ENCODE peak calls at places on chromosomes 16 and 17, in four cellular contexts. One of them, this sample, is unnamed.

GRCh38 chr16:67181346-67181745 is 2.4 kb downstream of the MATCAP1 start:
- DNase-seq in K562: no peak
- DNase-seq in mucosa of descending colon: no peak
- DNase-seq in ovary: peak; percentile 77
- DNase-seq in this sample: no peak

GRCh38 chr17:16314189-16314588 is 39.1 kb downstream of the CENPV start:
- DNase-seq in mucosa of descending colon: no peak
- DNase-seq in ovary: no peak
- DNase-seq in K562: no peak
- DNase-seq in this sample: no peak

GRCh38 chr17:2954898-2955445 is 108.4 kb downstream of the OR1D5 start:
- DNase-seq in K562: no peak
- DNase-seq in ovary: no peak
- DNase-seq in mucosa of descending colon: no peak
- DNase-seq in this sample: no peak

GRCh38 chr16:84925092-84925772 is 86.1 kb downstream of the ZDHHC7 start:
- DNase-seq in K562: peak; percentile 88
- DNase-seq in ovary: peak; percentile 53
- DNase-seq in mucosa of descending colon: peak; percentile 59
- DNase-seq in this sample: no peak

GRCh38 chr17:5943991-5944390 is 126.2 kb upstream of the WSCD1 start:
- DNase-seq in mucosa of descending colon: no peak
- DNase-seq in ovary: no peak
- DNase-seq in K562: no peak
- DNase-seq in this sample: no peak

GRCh38 chr17:33038740-33039139 is 47.1 kb downstream of the SPACA3 start:
- DNase-seq in ovary: no peak
- DNase-seq in mucosa of descending colon: no peak
- DNase-seq in K562: peak; percentile 69
- DNase-seq in this sample: no peak

GRCh38 chr17:17043668-17044226 is 1.5 kb downstream of the MPRIP start:
- DNase-seq in ovary: no peak
- DNase-seq in K562: peak; percentile 33
- DNase-seq in mucosa of descending colon: no peak
- DNase-seq in this sample: peak; percentile 77

GRCh38 chr17:58875261-58875660 is 119.6 kb downstream of the PPM1E start:
- DNase-seq in mucosa of descending colon: no peak
- DNase-seq in K562: no peak
- DNase-seq in ovary: no peak
- DNase-seq in this sample: no peak

GRCh38 chr16:84600343-84601229 is 17.3 kb downstream of the COTL1 start:
- DNase-seq in ovary: no peak
- DNase-seq in mucosa of descending colon: no peak
- DNase-seq in K562: peak; percentile 80
- DNase-seq in this sample: no peak

GRCh38 chr17:20091161-20092029 is 82.2 kb downstream of the SPECC1 start:
- DNase-seq in ovary: peak; percentile 44
- DNase-seq in mucosa of descending colon: no peak
- DNase-seq in K562: no peak
- DNase-seq in this sample: no peak

GRCh38 chr17:17018021-17018441 is 24.2 kb upstream of the MPRIP start:
- DNase-seq in ovary: no peak
- DNase-seq in K562: no peak
- DNase-seq in mucosa of descending colon: peak; percentile 34
- DNase-seq in this sample: no peak

GRCh38 chr16:67114793-67115192 is 5.1 kb downstream of the PHAF1 start:
- DNase-seq in mucosa of descending colon: no peak
- DNase-seq in ovary: no peak
- DNase-seq in K562: no peak
- DNase-seq in this sample: no peak

GRCh38 chr16:77273815-77274214 is 74.6 kb downstream of the SYCE1L start:
- DNase-seq in K562: no peak
- DNase-seq in mucosa of descending colon: no peak
- DNase-seq in ovary: no peak
- DNase-seq in this sample: no peak

GRCh38 chr16:75281826-75282225 is 30.4 kb upstream of the BCAR1 start:
- DNase-seq in K562: no peak
- DNase-seq in mucosa of descending colon: no peak
- DNase-seq in ovary: no peak
- DNase-seq in this sample: no peak

GRCh38 chr17:76644995-76645394 is 1.4 kb upstream of the ST6GALNAC1 start:
- DNase-seq in mucosa of descending colon: no peak
- DNase-seq in K562: no peak
- DNase-seq in ovary: no peak
- DNase-seq in this sample: no peak

GRCh38 chr16:87843678-87844373 is 25.5 kb downstream of the SLC7A5 start:
- DNase-seq in ovary: no peak
- DNase-seq in K562: no peak
- DNase-seq in mucosa of descending colon: no peak
- DNase-seq in this sample: no peak

GRCh38 chr17:57874434-57875108 is 24.7 kb upstream of the MRPS23 start:
- DNase-seq in mucosa of descending colon: peak; percentile 79
- DNase-seq in ovary: peak; percentile 80
- DNase-seq in K562: no peak
- DNase-seq in this sample: peak; percentile 92

GRCh38 chr16:85548375-85548774 is 64.7 kb upstream of the GSE1 start:
- DNase-seq in mucosa of descending colon: no peak
- DNase-seq in K562: no peak
- DNase-seq in ovary: no peak
- DNase-seq in this sample: no peak

GRCh38 chr16:70512456-70512855 is 10.9 kb downstream of the COG4 start:
- DNase-seq in K562: no peak
- DNase-seq in mucosa of descending colon: no peak
- DNase-seq in ovary: no peak
- DNase-seq in this sample: no peak

GRCh38 chr16:68236804-68237242 is 896 bp upstream of the ESRP2 start:
- DNase-seq in ovary: no peak
- DNase-seq in mucosa of descending colon: peak; percentile 66
- DNase-seq in K562: no peak
- DNase-seq in this sample: no peak

GRCh38 chr17:41544497-41544896 is 16.4 kb upstream of the KRT19 start:
- DNase-seq in mucosa of descending colon: no peak
- DNase-seq in K562: peak; percentile 49
- DNase-seq in ovary: no peak
- DNase-seq in this sample: no peak

GRCh38 chr17:42414782-42415409 is 8.2 kb downstream of the CAVIN1 start:
- DNase-seq in ovary: no peak
- DNase-seq in K562: no peak
- DNase-seq in mucosa of descending colon: no peak
- DNase-seq in this sample: no peak

GRCh38 chr16:17413508-17413907 is 57.3 kb downstream of the XYLT1 start:
- DNase-seq in ovary: no peak
- DNase-seq in K562: no peak
- DNase-seq in mucosa of descending colon: no peak
- DNase-seq in this sample: no peak

GRCh38 chr16:11696266-11697012 is 28.2 kb downstream of the SNN start:
- DNase-seq in ovary: no peak
- DNase-seq in mucosa of descending colon: no peak
- DNase-seq in K562: no peak
- DNase-seq in this sample: peak; percentile 64

GRCh38 chr16:50743575-50744225 is 1.8 kb downstream of the CYLD start:
- DNase-seq in K562: no peak
- DNase-seq in mucosa of descending colon: no peak
- DNase-seq in ovary: no peak
- DNase-seq in this sample: no peak

GRCh38 chr16:79050063-79050462 is 550.5 kb downstream of the MAF start:
- DNase-seq in K562: no peak
- DNase-seq in ovary: no peak
- DNase-seq in mucosa of descending colon: no peak
- DNase-seq in this sample: no peak

GRCh38 chr17:3512512-3513171 is 36.8 kb downstream of the ASPA start:
- DNase-seq in ovary: peak; percentile 69
- DNase-seq in mucosa of descending colon: no peak
- DNase-seq in K562: peak; percentile 6
- DNase-seq in this sample: peak; percentile 85

GRCh38 chr16:4624827-4625616 is 396 bp downstream of the MGRN1 start:
- DNase-seq in K562: peak; percentile 72
- DNase-seq in ovary: peak; percentile 60
- DNase-seq in mucosa of descending colon: peak; percentile 86
- DNase-seq in this sample: no peak

GRCh38 chr16:1823821-1824220 is 2.8 kb downstream of the HAGH start:
- DNase-seq in K562: peak; percentile 63
- DNase-seq in ovary: no peak
- DNase-seq in mucosa of descending colon: no peak
- DNase-seq in this sample: no peak

GRCh38 chr16:8928467-8928957 is 35.2 kb downstream of the USP7 start:
- DNase-seq in mucosa of descending colon: no peak
- DNase-seq in ovary: peak; percentile 36
- DNase-seq in K562: peak; percentile 32
- DNase-seq in this sample: no peak

DNA sequence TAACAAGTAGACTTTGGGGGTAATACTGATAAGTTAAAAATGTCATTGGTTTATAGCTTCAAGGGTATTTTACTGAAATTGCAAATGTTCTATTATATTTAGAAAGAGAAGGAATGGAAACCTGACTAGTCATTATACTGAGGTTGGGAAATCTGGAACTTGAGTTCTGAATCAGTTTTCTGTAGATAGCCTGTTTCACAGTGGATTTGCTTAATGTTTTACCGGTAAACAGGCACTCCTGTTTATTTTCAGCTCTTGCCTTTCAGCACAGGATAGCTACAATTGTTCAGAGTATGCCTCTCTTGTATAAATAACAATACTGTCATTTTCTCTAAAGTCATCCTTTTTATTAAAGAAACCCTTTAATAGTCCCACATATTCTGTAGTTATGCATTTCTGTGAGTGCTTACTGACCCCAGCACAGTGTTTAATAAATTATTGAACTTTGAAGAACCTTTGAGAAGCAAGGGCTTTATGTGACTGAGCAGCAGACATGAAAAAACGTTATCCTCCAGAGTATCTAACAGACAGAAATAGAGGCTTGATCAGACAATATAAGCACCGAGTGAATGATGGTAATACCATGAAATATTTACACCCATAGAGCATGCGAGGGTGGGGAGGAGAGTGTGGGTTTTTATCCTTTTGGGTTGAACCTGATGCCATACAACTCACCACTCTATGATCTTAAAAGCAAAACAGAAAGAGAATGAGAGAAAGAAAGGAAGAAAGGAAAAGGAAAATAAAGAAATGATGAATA is 58.2 kb downstream of the FTO start:
- DNase-seq in mucosa of descending colon: no peak
- DNase-seq in K562: no peak
- DNase-seq in ovary: no peak
- DNase-seq in this sample: no peak
- H3K4me3 ChIP-seq in mucosa of descending colon: no peak overlapping the region
- H3K4me3 ChIP-seq in K562: no peak overlapping the region
- H3K4me3 ChIP-seq in ovary: no peak overlapping the region
- H3K4me3 ChIP-seq in this sample: no peak overlapping the region

DNA sequence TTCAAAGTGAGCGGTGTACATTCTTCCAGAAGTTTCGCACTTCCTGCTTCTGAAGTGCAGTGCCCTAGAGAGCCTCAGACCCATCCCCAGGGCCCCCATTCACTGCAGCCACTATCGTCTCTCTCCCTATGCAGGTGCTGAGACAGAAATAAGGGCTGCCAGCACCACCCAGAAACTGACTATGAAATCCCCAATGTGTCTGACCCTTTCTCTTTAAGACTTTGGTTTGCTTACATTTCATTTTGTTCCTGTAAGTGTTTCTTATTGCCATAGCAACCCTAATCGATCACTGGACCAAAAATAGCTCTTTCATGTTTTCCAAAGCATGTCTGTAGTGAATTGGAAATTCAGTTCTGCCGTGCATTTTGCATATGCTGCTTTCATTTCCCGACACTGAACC is 148.8 kb upstream of the NOL11 start:
- DNase-seq in mucosa of descending colon: no peak
- DNase-seq in ovary: no peak
- DNase-seq in K562: no peak
- DNase-seq in this sample: no peak
- H3K4me3 ChIP-seq in mucosa of descending colon: no peak overlapping the region
- H3K4me3 ChIP-seq in ovary: no peak overlapping the region
- H3K4me3 ChIP-seq in K562: no peak overlapping the region
- H3K4me3 ChIP-seq in this sample: no peak overlapping the region

GRCh38 chr17:11514981-11515680 is 83.1 kb upstream of the DNAH9 start:
- DNase-seq in ovary: no peak
- DNase-seq in mucosa of descending colon: no peak
- DNase-seq in K562: no peak
- DNase-seq in this sample: no peak

GRCh38 chr17:11514565-11514964 is 83.7 kb upstream of the DNAH9 start:
- DNase-seq in ovary: no peak
- DNase-seq in K562: no peak
- DNase-seq in mucosa of descending colon: no peak
- DNase-seq in this sample: no peak

GRCh38 chr17:11506635-11507034 is 91.6 kb upstream of the DNAH9 start:
- DNase-seq in ovary: no peak
- DNase-seq in K562: peak; percentile 15
- DNase-seq in mucosa of descending colon: no peak
- DNase-seq in this sample: no peak

GRCh38 chr17:11515901-11516300 is 82.4 kb upstream of the DNAH9 start:
- DNase-seq in mucosa of descending colon: no peak
- DNase-seq in K562: no peak
- DNase-seq in ovary: no peak
- DNase-seq in this sample: no peak

DNA sequence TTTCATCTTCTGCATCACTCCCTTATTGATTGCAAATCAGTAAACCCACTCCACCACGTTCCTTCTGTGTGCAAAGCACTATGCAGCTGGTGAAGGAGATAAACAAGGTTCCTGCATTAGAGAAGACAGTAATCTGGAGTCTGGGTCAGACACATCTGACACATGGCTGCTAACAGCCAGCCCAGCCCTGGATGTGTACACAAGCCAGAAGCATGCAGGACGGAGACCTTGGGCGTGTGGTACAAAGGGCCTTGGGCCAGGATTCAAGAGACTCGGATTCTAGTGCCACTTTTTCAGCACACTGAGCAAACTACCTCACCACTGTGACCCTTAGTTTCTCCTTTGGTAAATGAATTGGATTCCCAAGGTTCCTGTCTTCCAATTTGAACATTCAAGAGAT is 86.6 kb upstream of the DNAH9 start:
- DNase-seq in K562: no peak
- DNase-seq in mucosa of descending colon: no peak
- DNase-seq in ovary: no peak
- DNase-seq in this sample: no peak
- H3K4me3 ChIP-seq in K562: no peak overlapping the region
- H3K4me3 ChIP-seq in mucosa of descending colon: no peak overlapping the region
- H3K4me3 ChIP-seq in ovary: no peak overlapping the region
- H3K4me3 ChIP-seq in this sample: no peak overlapping the region

DNA sequence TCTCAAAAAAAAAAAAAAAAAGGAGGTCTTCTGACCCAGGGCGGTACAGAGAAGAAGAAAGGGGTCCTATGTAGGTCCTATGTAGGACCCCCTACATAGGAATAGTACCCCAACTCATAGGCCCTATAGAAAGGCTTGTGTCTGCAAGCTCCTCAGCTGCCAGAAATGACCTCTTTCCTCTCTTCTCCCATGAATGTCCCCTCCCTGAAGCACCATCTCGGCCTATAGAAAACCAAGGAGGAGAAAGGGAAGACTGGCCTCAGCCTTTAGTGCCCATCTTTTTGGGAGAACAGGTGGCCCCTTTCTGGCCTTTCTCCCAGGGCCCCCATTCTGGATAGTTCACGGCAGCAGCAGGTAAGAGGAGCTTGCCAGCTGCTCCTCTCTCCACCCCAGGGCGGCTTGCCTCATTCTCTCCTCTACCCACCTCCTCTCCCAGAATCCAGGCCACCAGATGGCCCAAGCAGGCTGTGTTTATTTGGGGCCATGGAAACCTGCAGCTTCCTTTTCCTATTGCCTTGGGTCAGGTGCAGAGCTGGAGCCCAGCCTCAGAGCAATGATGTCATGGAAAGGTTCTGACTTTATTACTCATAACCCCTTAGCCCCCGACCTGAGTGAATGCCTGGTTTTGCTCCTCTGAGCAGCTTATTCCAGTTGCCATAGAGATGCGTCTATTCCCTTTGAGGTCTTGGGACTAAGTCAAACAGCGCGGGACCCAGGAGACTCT is 1.6 kb upstream of the MRPL58 start:
- DNase-seq in mucosa of descending colon: peak; percentile 64
- DNase-seq in ovary: no peak
- DNase-seq in K562: peak; percentile 49
- DNase-seq in this sample: no peak
- H3K4me3 ChIP-seq in mucosa of descending colon: no peak overlapping the region
- H3K4me3 ChIP-seq in ovary: no peak overlapping the region
- H3K4me3 ChIP-seq in K562: no peak overlapping the region
- H3K4me3 ChIP-seq in this sample: no peak overlapping the region